ENCODE peak calls at places on chromosome 12, in ten cellular contexts. One of them, this sample, is unnamed.

GRCh38 chr12:44052554-44052953 is 216.7 kb downstream of the TMEM117 start:
- DNase-seq in IMR-90: no peak
- DNase-seq in effector memory CD4-positive, alpha-beta T cell: no peak
- DNase-seq in A549: no peak
- DNase-seq in lung: no peak
- DNase-seq in skeletal muscle cell: no peak
- DNase-seq in spleen: no peak
- DNase-seq in astrocyte of the cerebellum: no peak
- DNase-seq in retinal pigment epithelial cell: no peak
- DNase-seq in NT2/D1: no peak
- DNase-seq in this sample: no peak

GRCh38 chr12:10753066-10753465 is 29.9 kb upstream of the YBX3 start:
- DNase-seq in IMR-90: peak
- DNase-seq in retinal pigment epithelial cell: no peak
- DNase-seq in spleen: no peak
- DNase-seq in NT2/D1: no peak
- DNase-seq in A549: no peak
- DNase-seq in lung: no peak
- DNase-seq in effector memory CD4-positive, alpha-beta T cell: no peak
- DNase-seq in astrocyte of the cerebellum: peak
- DNase-seq in skeletal muscle cell: peak
- DNase-seq in this sample: peak

GRCh38 chr12:21478756-21479455 is 22.5 kb downstream of the RECQL start:
- DNase-seq in spleen: no peak
- DNase-seq in retinal pigment epithelial cell: no peak
- DNase-seq in lung: no peak
- DNase-seq in IMR-90: no peak
- DNase-seq in skeletal muscle cell: no peak
- DNase-seq in astrocyte of the cerebellum: no peak
- DNase-seq in effector memory CD4-positive, alpha-beta T cell: no peak
- DNase-seq in NT2/D1: no peak
- DNase-seq in A549: no peak
- DNase-seq in this sample: no peak

GRCh38 chr12:59115526-59115925 is 195.2 kb upstream of the LRIG3 start:
- DNase-seq in astrocyte of the cerebellum: no peak
- DNase-seq in retinal pigment epithelial cell: no peak
- DNase-seq in skeletal muscle cell: no peak
- DNase-seq in IMR-90: peak
- DNase-seq in A549: no peak
- DNase-seq in effector memory CD4-positive, alpha-beta T cell: no peak
- DNase-seq in spleen: no peak
- DNase-seq in lung: no peak
- DNase-seq in NT2/D1: no peak
- DNase-seq in this sample: no peak

GRCh38 chr12:50734409-50735263 is 29.3 kb upstream of the ATF1 start:
- DNase-seq in NT2/D1: no peak
- DNase-seq in A549: peak
- DNase-seq in lung: no peak
- DNase-seq in effector memory CD4-positive, alpha-beta T cell: no peak
- DNase-seq in spleen: no peak
- DNase-seq in IMR-90: peak
- DNase-seq in retinal pigment epithelial cell: no peak
- DNase-seq in astrocyte of the cerebellum: peak
- DNase-seq in skeletal muscle cell: no peak
- DNase-seq in this sample: no peak

GRCh38 chr12:27560126-27560525 is 36.1 kb downstream of the PPFIBP1 start:
- DNase-seq in skeletal muscle cell: no peak
- DNase-seq in lung: no peak
- DNase-seq in IMR-90: no peak
- DNase-seq in spleen: no peak
- DNase-seq in NT2/D1: no peak
- DNase-seq in retinal pigment epithelial cell: no peak
- DNase-seq in astrocyte of the cerebellum: no peak
- DNase-seq in effector memory CD4-positive, alpha-beta T cell: no peak
- DNase-seq in A549: no peak
- DNase-seq in this sample: no peak

GRCh38 chr12:124694250-124694649 is 126.8 kb upstream of the NCOR2 start:
- DNase-seq in effector memory CD4-positive, alpha-beta T cell: no peak
- DNase-seq in skeletal muscle cell: no peak
- DNase-seq in IMR-90: no peak
- DNase-seq in A549: no peak
- DNase-seq in NT2/D1: no peak
- DNase-seq in lung: no peak
- DNase-seq in astrocyte of the cerebellum: no peak
- DNase-seq in spleen: no peak
- DNase-seq in retinal pigment epithelial cell: no peak
- DNase-seq in this sample: no peak

GRCh38 chr12:122533841-122534240 is 6.8 kb downstream of the KNTC1 start:
- DNase-seq in IMR-90: peak
- DNase-seq in effector memory CD4-positive, alpha-beta T cell: no peak
- DNase-seq in NT2/D1: no peak
- DNase-seq in A549: no peak
- DNase-seq in spleen: no peak
- DNase-seq in lung: no peak
- DNase-seq in astrocyte of the cerebellum: no peak
- DNase-seq in skeletal muscle cell: no peak
- DNase-seq in retinal pigment epithelial cell: no peak
- DNase-seq in this sample: no peak

GRCh38 chr12:69309461-69309860 is 38.7 kb upstream of the LYZ start:
- DNase-seq in effector memory CD4-positive, alpha-beta T cell: no peak
- DNase-seq in spleen: no peak
- DNase-seq in lung: no peak
- DNase-seq in retinal pigment epithelial cell: no peak
- DNase-seq in NT2/D1: no peak
- DNase-seq in skeletal muscle cell: no peak
- DNase-seq in A549: no peak
- DNase-seq in astrocyte of the cerebellum: no peak
- DNase-seq in IMR-90: peak
- DNase-seq in this sample: no peak

GRCh38 chr12:48869191-48869590 is 3.5 kb upstream of the RND1 start:
- DNase-seq in lung: no peak
- DNase-seq in IMR-90: no peak
- DNase-seq in astrocyte of the cerebellum: no peak
- DNase-seq in A549: no peak
- DNase-seq in spleen: no peak
- DNase-seq in retinal pigment epithelial cell: no peak
- DNase-seq in effector memory CD4-positive, alpha-beta T cell: no peak
- DNase-seq in skeletal muscle cell: no peak
- DNase-seq in NT2/D1: no peak
- DNase-seq in this sample: no peak

GRCh38 chr12:78407722-78408121 is 456.9 kb upstream of the SYT1 start:
- DNase-seq in retinal pigment epithelial cell: no peak
- DNase-seq in IMR-90: no peak
- DNase-seq in NT2/D1: no peak
- DNase-seq in astrocyte of the cerebellum: no peak
- DNase-seq in A549: no peak
- DNase-seq in skeletal muscle cell: no peak
- DNase-seq in lung: no peak
- DNase-seq in spleen: no peak
- DNase-seq in effector memory CD4-positive, alpha-beta T cell: no peak
- DNase-seq in this sample: no peak

GRCh38 chr12:13680916-13681315 is 300.5 kb downstream of the GRIN2B start:
- DNase-seq in spleen: no peak
- DNase-seq in NT2/D1: no peak
- DNase-seq in A549: no peak
- DNase-seq in retinal pigment epithelial cell: no peak
- DNase-seq in effector memory CD4-positive, alpha-beta T cell: no peak
- DNase-seq in lung: no peak
- DNase-seq in IMR-90: no peak
- DNase-seq in skeletal muscle cell: no peak
- DNase-seq in astrocyte of the cerebellum: no peak
- DNase-seq in this sample: no peak

GRCh38 chr12:102080842-102081241 is 19.1 kb upstream of the WASHC3 start:
- DNase-seq in spleen: no peak
- DNase-seq in retinal pigment epithelial cell: no peak
- DNase-seq in A549: no peak
- DNase-seq in IMR-90: no peak
- DNase-seq in astrocyte of the cerebellum: no peak
- DNase-seq in NT2/D1: no peak
- DNase-seq in effector memory CD4-positive, alpha-beta T cell: no peak
- DNase-seq in lung: no peak
- DNase-seq in skeletal muscle cell: no peak
- DNase-seq in this sample: no peak

GRCh38 chr12:44961887-44962286 is 85.8 kb upstream of the NELL2 start:
- DNase-seq in effector memory CD4-positive, alpha-beta T cell: no peak
- DNase-seq in spleen: no peak
- DNase-seq in NT2/D1: no peak
- DNase-seq in retinal pigment epithelial cell: no peak
- DNase-seq in skeletal muscle cell: no peak
- DNase-seq in astrocyte of the cerebellum: no peak
- DNase-seq in A549: no peak
- DNase-seq in IMR-90: no peak
- DNase-seq in lung: no peak
- DNase-seq in this sample: no peak

GRCh38 chr12:46442723-46443122 is 70.2 kb upstream of the SLC38A2 start:
- DNase-seq in effector memory CD4-positive, alpha-beta T cell: no peak
- DNase-seq in A549: no peak
- DNase-seq in skeletal muscle cell: no peak
- DNase-seq in IMR-90: peak
- DNase-seq in astrocyte of the cerebellum: no peak
- DNase-seq in spleen: no peak
- DNase-seq in lung: no peak
- DNase-seq in NT2/D1: no peak
- DNase-seq in retinal pigment epithelial cell: no peak
- DNase-seq in this sample: no peak

GRCh38 chr12:110199360-110200123 is 75.4 kb downstream of the IFT81 start:
- DNase-seq in astrocyte of the cerebellum: peak
- DNase-seq in NT2/D1: peak
- DNase-seq in lung: no peak
- DNase-seq in spleen: no peak
- DNase-seq in effector memory CD4-positive, alpha-beta T cell: no peak
- DNase-seq in IMR-90: peak
- DNase-seq in skeletal muscle cell: peak
- DNase-seq in A549: peak
- DNase-seq in retinal pigment epithelial cell: peak
- DNase-seq in this sample: no peak

GRCh38 chr12:110201995-110202394 is 77.8 kb downstream of the IFT81 start:
- DNase-seq in astrocyte of the cerebellum: no peak
- DNase-seq in lung: no peak
- DNase-seq in effector memory CD4-positive, alpha-beta T cell: no peak
- DNase-seq in IMR-90: no peak
- DNase-seq in retinal pigment epithelial cell: no peak
- DNase-seq in A549: no peak
- DNase-seq in NT2/D1: no peak
- DNase-seq in spleen: no peak
- DNase-seq in skeletal muscle cell: no peak
- DNase-seq in this sample: no peak

GRCh38 chr12:110197003-110197402 is 72.8 kb downstream of the IFT81 start:
- DNase-seq in effector memory CD4-positive, alpha-beta T cell: no peak
- DNase-seq in spleen: no peak
- DNase-seq in A549: no peak
- DNase-seq in IMR-90: no peak
- DNase-seq in retinal pigment epithelial cell: no peak
- DNase-seq in skeletal muscle cell: no peak
- DNase-seq in lung: no peak
- DNase-seq in astrocyte of the cerebellum: no peak
- DNase-seq in NT2/D1: no peak
- DNase-seq in this sample: no peak

GRCh38 chr12:110198386-110198785 is 74.2 kb downstream of the IFT81 start:
- DNase-seq in retinal pigment epithelial cell: no peak
- DNase-seq in spleen: no peak
- DNase-seq in IMR-90: peak
- DNase-seq in lung: no peak
- DNase-seq in NT2/D1: no peak
- DNase-seq in effector memory CD4-positive, alpha-beta T cell: no peak
- DNase-seq in astrocyte of the cerebellum: no peak
- DNase-seq in A549: no peak
- DNase-seq in skeletal muscle cell: no peak
- DNase-seq in this sample: no peak

GRCh38 chr12:110200124-110200417 is 75.9 kb downstream of the IFT81 start:
- DNase-seq in NT2/D1: no peak
- DNase-seq in lung: no peak
- DNase-seq in astrocyte of the cerebellum: no peak
- DNase-seq in skeletal muscle cell: no peak
- DNase-seq in retinal pigment epithelial cell: no peak
- DNase-seq in IMR-90: peak
- DNase-seq in A549: no peak
- DNase-seq in spleen: no peak
- DNase-seq in effector memory CD4-positive, alpha-beta T cell: no peak
- DNase-seq in this sample: no peak
- H3K4me3 ChIP-seq in NT2/D1: no peak
- H3K4me3 ChIP-seq in lung: no peak
- H3K4me3 ChIP-seq in astrocyte of the cerebellum: no peak
- H3K4me3 ChIP-seq in skeletal muscle cell: no peak
- H3K4me3 ChIP-seq in retinal pigment epithelial cell: no peak
- H3K4me3 ChIP-seq in IMR-90: no peak
- H3K4me3 ChIP-seq in A549: no peak
- H3K4me3 ChIP-seq in spleen: no peak
- H3K4me3 ChIP-seq in effector memory CD4-positive, alpha-beta T cell: no peak
- H3K4me3 ChIP-seq in this sample: no peak

DNA sequence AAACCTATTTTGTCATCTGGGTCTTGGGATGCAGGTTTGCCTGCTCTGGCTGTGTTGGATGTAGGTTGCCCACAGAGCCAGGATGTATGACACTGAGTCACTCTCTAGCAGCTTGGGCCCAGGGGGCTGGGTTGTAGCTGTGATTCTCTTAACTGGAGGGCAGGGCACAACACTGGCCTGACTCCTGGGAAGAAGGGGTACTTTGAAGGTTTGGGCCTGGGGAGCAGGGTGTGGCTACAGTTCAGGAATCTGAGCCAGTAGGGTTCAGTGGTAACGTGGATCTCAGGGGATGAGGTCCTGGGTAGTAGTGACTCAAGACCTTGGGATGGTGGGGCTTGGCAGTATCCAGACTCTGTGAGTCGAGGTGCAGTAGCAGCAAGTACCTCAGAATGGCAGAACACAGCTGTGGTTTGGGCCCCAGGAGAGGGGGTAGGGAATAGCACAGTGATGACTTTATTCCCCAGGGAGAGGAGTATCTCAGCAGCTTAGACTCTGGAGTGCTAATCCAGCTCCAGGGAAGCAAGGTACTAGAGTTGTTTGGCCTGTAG is 25.7 kb downstream of the TBC1D15 start:
- DNase-seq in skeletal muscle cell: peak
- DNase-seq in effector memory CD4-positive, alpha-beta T cell: no peak
- DNase-seq in A549: peak
- DNase-seq in retinal pigment epithelial cell: peak
- DNase-seq in NT2/D1: no peak
- DNase-seq in lung: no peak
- DNase-seq in IMR-90: peak
- DNase-seq in spleen: no peak
- DNase-seq in astrocyte of the cerebellum: peak
- DNase-seq in this sample: peak
- H3K4me3 ChIP-seq in skeletal muscle cell: no peak
- H3K4me3 ChIP-seq in effector memory CD4-positive, alpha-beta T cell: no peak
- H3K4me3 ChIP-seq in A549: no peak
- H3K4me3 ChIP-seq in retinal pigment epithelial cell: no peak
- H3K4me3 ChIP-seq in NT2/D1: no peak
- H3K4me3 ChIP-seq in lung: no peak
- H3K4me3 ChIP-seq in IMR-90: no peak
- H3K4me3 ChIP-seq in spleen: no peak
- H3K4me3 ChIP-seq in astrocyte of the cerebellum: no peak
- H3K4me3 ChIP-seq in this sample: no peak

GRCh38 chr12:127287256-127287655 is 979.7 kb upstream of the TMEM132C start:
- DNase-seq in spleen: no peak
- DNase-seq in skeletal muscle cell: no peak
- DNase-seq in IMR-90: no peak
- DNase-seq in effector memory CD4-positive, alpha-beta T cell: no peak
- DNase-seq in lung: no peak
- DNase-seq in retinal pigment epithelial cell: no peak
- DNase-seq in NT2/D1: no peak
- DNase-seq in A549: no peak
- DNase-seq in astrocyte of the cerebellum: no peak
- DNase-seq in this sample: no peak
- H3K4me3 ChIP-seq in spleen: no peak
- H3K4me3 ChIP-seq in skeletal muscle cell: no peak
- H3K4me3 ChIP-seq in IMR-90: no peak
- H3K4me3 ChIP-seq in effector memory CD4-positive, alpha-beta T cell: no peak
- H3K4me3 ChIP-seq in lung: no peak
- H3K4me3 ChIP-seq in retinal pigment epithelial cell: no peak
- H3K4me3 ChIP-seq in NT2/D1: no peak
- H3K4me3 ChIP-seq in A549: no peak
- H3K4me3 ChIP-seq in astrocyte of the cerebellum: no peak
- H3K4me3 ChIP-seq in this sample: no peak

GRCh38 chr12:106739815-106740552 is 34.5 kb upstream of the RIC8B start:
- DNase-seq in lung: no peak
- DNase-seq in skeletal muscle cell: no peak
- DNase-seq in astrocyte of the cerebellum: no peak
- DNase-seq in retinal pigment epithelial cell: no peak
- DNase-seq in A549: no peak
- DNase-seq in IMR-90: peak
- DNase-seq in effector memory CD4-positive, alpha-beta T cell: no peak
- DNase-seq in spleen: no peak
- DNase-seq in NT2/D1: no peak
- DNase-seq in this sample: no peak
- H3K4me3 ChIP-seq in lung: no peak
- H3K4me3 ChIP-seq in skeletal muscle cell: no peak
- H3K4me3 ChIP-seq in astrocyte of the cerebellum: no peak
- H3K4me3 ChIP-seq in retinal pigment epithelial cell: no peak
- H3K4me3 ChIP-seq in A549: no peak
- H3K4me3 ChIP-seq in IMR-90: no peak
- H3K4me3 ChIP-seq in effector memory CD4-positive, alpha-beta T cell: no peak
- H3K4me3 ChIP-seq in spleen: no peak
- H3K4me3 ChIP-seq in NT2/D1: no peak
- H3K4me3 ChIP-seq in this sample: no peak

This sample was measured in BJ.